ENCODE peak calls at places on chromosome X, in four cellular contexts. H is sigmoid colon, Q is foreskin keratinocyte, R is GM13976. S is an unnamed sample.

GRCh38 chrX:30712214-30712613 is 59.0 kb downstream of the GK start:
- DNase-seq in H (no peak), Q (no peak), R (no peak), S (no peak)

GRCh38 chrX:65697915-65698796 is 30.7 kb downstream of the MSN start:
- DNase-seq in H (no peak), Q (peak; percentile 44), R (peak; percentile 44), S (peak; percentile 34)

GRCh38 chrX:40423299-40423698 is 157.5 kb upstream of the ATP6AP2 start:
- DNase-seq in H (no peak), Q (no peak), R (no peak), S (no peak)

GRCh38 chrX:81355436-81355835 is 153.5 kb downstream of the SH3BGRL start:
- DNase-seq in H (no peak), Q (peak; percentile 3), R (no peak), S (no peak)

GRCh38 chrX:13463608-13464007 is 105.8 kb upstream of the EGFL6 start:
- DNase-seq in H (peak; percentile 76), Q (peak; percentile 90), R (no peak), S (no peak)

GRCh38 chrX:48487362-48487785 is 11.4 kb downstream of the FTSJ1 start:
- DNase-seq in H (no peak), Q (peak; percentile 99), R (no peak), S (no peak)

GRCh38 chrX:134821370-134821769 is 163.1 kb upstream of the PLAC1 start:
- DNase-seq in H (no peak), Q (no peak), R (no peak), S (no peak)

GRCh38 chrX:115560978-115561604 is at the start of gene PLS3:
- DNase-seq in H (peak; percentile 92), Q (peak; percentile 75), R (peak; percentile 75), S (peak; percentile 55)

GRCh38 chrX:40104649-40105015 is 6.9 kb upstream of the BCOR start:
- DNase-seq in H (peak; percentile 80), Q (no peak), R (peak; percentile 61), S (no peak)

GRCh38 chrX:52262195-52262546 is 77.5 kb downstream of the MAGED4 start:
- DNase-seq in H (no peak), Q (peak; percentile 0), R (no peak), S (no peak)

GRCh38 chrX:115233497-115234219 is at the start of gene LRCH2:
- DNase-seq in H (peak; percentile 66), Q (no peak), R (peak; percentile 15), S (peak; percentile 7)

GRCh38 chrX:124274438-124275166 is 57.9 kb upstream of the TEX13D start:
- DNase-seq in H (no peak), Q (no peak), R (no peak), S (no peak)

GRCh38 chrX:30824275-30824674 is 64.8 kb downstream of the TAB3 start:
- DNase-seq in H (no peak), Q (no peak), R (no peak), S (no peak)

GRCh38 chrX:12002876-12003275 is 135.4 kb upstream of the FRMPD4 start:
- DNase-seq in H (no peak), Q (peak; percentile 35), R (no peak), S (no peak)

GRCh38 chrX:133265331-133265730 is 47.2 kb upstream of the TFDP3 start:
- DNase-seq in H (no peak), Q (no peak), R (no peak), S (no peak)

GRCh38 chrX:18899796-18900380 is 84.0 kb downstream of the PHKA2 start:
- DNase-seq in H (no peak), Q (no peak), R (peak; percentile 48), S (peak; percentile 34)

GRCh38 chrX:12269484-12269883 is 131.2 kb downstream of the FRMPD4 start:
- DNase-seq in H (no peak), Q (no peak), R (no peak), S (no peak)

GRCh38 chrX:141314441-141314840 is 72.1 kb upstream of the SPANXC start:
- DNase-seq in H (no peak), Q (no peak), R (no peak), S (no peak)

GRCh38 chrX:19017271-19017670 is 33.4 kb upstream of the PHKA2 start:
- DNase-seq in H (no peak), Q (no peak), R (peak; percentile 46), S (peak; percentile 36)

GRCh38 chrX:131938749-131939148 is 84.4 kb upstream of the STK26 start:
- DNase-seq in H (no peak), Q (no peak), R (no peak), S (no peak)

GRCh38 chrX:151702021-151702714 is 6.9 kb downstream of the PRRG3 start:
- DNase-seq in H (no peak), Q (no peak), R (no peak), S (no peak)

GRCh38 chrX:24928114-24928513 is 87.7 kb downstream of the ARX start:
- DNase-seq in H (no peak), Q (no peak), R (no peak), S (no peak)

GRCh38 chrX:112868586-112868985 is 28.0 kb upstream of the AMOT start:
- DNase-seq in H (no peak), Q (peak; percentile 28), R (no peak), S (no peak)

GRCh38 chrX:51894697-51895336 is 1.4 kb downstream of the MAGED1 start:
- DNase-seq in H (peak; percentile 68), Q (no peak), R (peak; percentile 39), S (peak; percentile 39)

GRCh38 chrX:153549231-153549630 is 31.8 kb downstream of the ATP2B3 start:
- DNase-seq in H (no peak), Q (no peak), R (no peak), S (no peak)

GRCh38 chrX:18961686-18962085 is 22.2 kb downstream of the PHKA2 start:
- DNase-seq in H (no peak), Q (no peak), R (no peak), S (no peak)

GRCh38 chrX:95484781-95485180 is 1199.9 kb upstream of the DIAPH2 start:
- DNase-seq in H (no peak), Q (no peak), R (no peak), S (no peak)

GRCh38 chrX:86348669-86349068 is 200.4 kb downstream of the DACH2 start:
- DNase-seq in H (no peak), Q (no peak), R (no peak), S (no peak)

DNA sequence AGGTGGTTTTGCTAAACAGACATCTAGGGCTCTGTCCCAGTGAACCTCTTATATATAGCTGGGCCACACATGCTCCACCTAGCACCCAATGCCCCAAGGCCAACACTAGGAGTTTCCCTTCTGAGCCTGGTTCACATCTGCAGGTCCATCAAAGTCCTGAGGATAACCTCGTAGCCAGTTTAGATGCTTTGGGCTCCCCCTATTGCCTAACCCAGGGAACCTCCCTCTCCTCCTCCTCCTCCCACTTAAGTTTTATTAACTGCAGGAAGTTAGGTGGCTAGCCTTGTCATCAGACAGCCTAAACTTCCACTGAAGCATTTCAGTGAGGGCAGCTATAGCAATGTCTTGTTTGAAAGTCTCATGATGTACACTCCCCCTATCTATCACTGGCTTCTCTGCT is 88.0 kb downstream of the GUCY2F start:
- DNase-seq in H (no peak), Q (peak; percentile 10), R (no peak), S (peak; percentile 4)
- TF ChIP-seq CTCF in H (no peak), Q (peak; percentile 52), R (no peak), S (no peak)

GRCh38 chrX:70669120-70669519 is 224.5 kb downstream of the DLG3 start:
- DNase-seq in H (no peak), Q (no peak), R (no peak), S (no peak)

GRCh38 chrX:70664726-70665125 is 220.1 kb downstream of the DLG3 start:
- DNase-seq in H (no peak), Q (peak; percentile 5), R (peak; percentile 24), S (peak; percentile 13)
- TF ChIP-seq CTCF in H (no peak), Q (peak; percentile 54), R (no peak), S (no peak)

GRCh38 chrX:139206914-139207313 is 323.6 kb upstream of the F9 start:
- DNase-seq in H (no peak), Q (no peak), R (no peak), S (no peak)

GRCh38 chrX:139202742-139203410 is 327.7 kb upstream of the F9 start:
- DNase-seq in H (no peak), Q (no peak), R (no peak), S (no peak)

GRCh38 chrX:139203681-139204575 is 326.6 kb upstream of the F9 start:
- DNase-seq in H (no peak), Q (peak; percentile 1), R (peak; percentile 28), S (peak; percentile 10)

GRCh38 chrX:139204576-139204902 is 326.0 kb upstream of the F9 start:
- DNase-seq in H (no peak), Q (peak; percentile 0), R (no peak), S (no peak)

GRCh38 chrX:139204903-139205667 is 325.5 kb upstream of the F9 start:
- DNase-seq in H (peak; percentile 70), Q (peak; percentile 1), R (peak; percentile 20), S (peak; percentile 6)
- TF ChIP-seq CTCF in H (no peak), Q (no peak), R (no peak), S (no peak)

DNA sequence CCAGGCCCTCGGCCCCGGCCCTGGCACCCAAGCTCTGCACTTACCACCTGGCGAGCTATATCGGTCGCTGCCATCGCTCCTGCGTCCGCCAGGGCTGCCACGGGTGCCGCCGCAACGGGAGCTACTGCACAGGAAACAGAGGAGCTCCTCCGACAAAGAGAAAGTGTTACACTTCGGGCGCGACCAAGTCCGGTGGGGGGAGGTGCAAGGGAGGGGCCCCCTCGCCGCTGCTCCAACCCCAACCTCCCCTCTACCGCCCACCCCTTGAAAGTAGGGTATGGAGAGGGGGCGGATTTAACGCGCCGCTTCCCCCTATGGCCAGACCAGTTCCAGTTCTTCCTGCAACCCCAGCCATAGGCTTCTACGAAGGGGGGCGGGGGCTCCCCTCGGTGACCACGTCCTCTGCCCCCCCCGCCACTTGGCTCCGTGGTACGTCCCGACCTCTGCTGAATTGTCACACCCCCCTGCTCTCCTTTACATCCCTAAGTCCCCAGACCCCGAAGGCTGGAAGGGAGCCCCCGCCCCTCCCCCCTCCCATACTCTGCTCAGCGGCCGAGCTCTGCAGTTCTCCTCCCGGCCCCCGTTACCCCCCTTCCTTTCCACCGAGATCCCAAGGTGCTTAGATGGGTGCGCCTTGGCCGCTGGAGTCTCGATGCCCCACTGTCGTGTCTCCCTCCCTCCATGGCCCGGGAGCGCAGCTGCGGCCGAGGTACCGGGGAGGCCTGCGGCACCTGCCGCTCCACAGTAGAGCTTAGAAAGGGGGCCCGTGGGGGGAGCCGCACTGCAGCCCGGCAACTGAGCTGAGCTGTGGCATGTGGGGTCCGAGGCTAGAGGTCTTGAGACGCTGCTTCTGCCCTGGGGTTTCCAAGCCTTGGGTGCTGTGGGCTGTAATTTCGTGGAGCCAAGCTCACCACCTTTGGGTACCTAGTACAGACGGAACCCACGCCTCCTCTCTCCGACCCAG is at the start of gene SEPTIN6:
- DNase-seq in H (peak; percentile 83), Q (peak; percentile 60), R (peak; percentile 88), S (peak; percentile 87)
- TF ChIP-seq CTCF in H (no peak), Q (peak; percentile 15), R (no peak), S (no peak)

DNA sequence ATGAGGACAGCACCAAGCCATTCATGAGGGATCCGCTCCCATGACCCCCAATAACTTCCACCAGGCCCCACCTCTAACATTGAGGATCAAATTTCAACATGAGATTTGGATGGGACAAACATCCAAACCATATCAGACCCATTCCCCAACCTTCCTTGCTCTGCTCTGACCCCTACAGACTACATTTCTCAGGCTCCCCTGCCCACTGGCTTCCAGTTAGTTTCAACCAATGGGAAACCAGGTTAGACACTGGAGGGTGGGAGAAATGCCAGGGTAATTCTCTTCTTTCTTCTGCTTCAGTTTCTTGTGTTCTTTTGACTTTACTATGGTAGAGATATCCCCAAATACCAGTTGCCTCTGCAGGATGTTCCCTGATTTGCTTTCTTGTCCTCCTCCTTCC is 125.7 kb downstream of the CLCN4 start:
- DNase-seq in H (no peak), Q (no peak), R (no peak), S (no peak)
- TF ChIP-seq CTCF in H (no peak), Q (no peak), R (no peak), S (no peak)